ENCODE peak calls at places on chromosomes 1 and 21, in eight cellular contexts. M is transverse colon; K is prostate gland; X is GM13976; G is B cell; L is endodermal cell; E is activated CD8-positive, alpha-beta memory T cell treated with anti-CD3 and anti-CD28 coated beads for 24 hours; N is putamen. U is an unnamed sample.

GRCh38 chr1:21511579-21512522 is 2.6 kb downstream of the ALPL start:
- DNase-seq in L (no peak), E (no peak), G (no peak), K (peak; percentile 66), N (no peak), M (peak; percentile 35), X (no peak), U (peak; percentile 58)

GRCh38 chr1:226994357-226995063 is 54.4 kb downstream of the COQ8A start:
- DNase-seq in L (no peak), G (no peak), N (no peak), X (no peak), M (no peak), K (no peak), E (no peak), U (no peak)

GRCh38 chr21:40706806-40707205 is 140.2 kb downstream of the DSCAM start:
- DNase-seq in M (no peak), K (no peak), X (no peak), E (no peak), L (no peak), N (no peak), G (no peak), U (no peak)

GRCh38 chr1:37954316-37954971 is 7.6 kb upstream of the INPP5B start:
- DNase-seq in K (no peak), M (no peak), G (no peak), N (no peak), L (peak; percentile 65), X (no peak), E (no peak), U (peak; percentile 21)

GRCh38 chr1:55131801-55132200 is 83.4 kb downstream of the USP24 start:
- DNase-seq in M (no peak), N (no peak), L (no peak), E (no peak), G (no peak), X (no peak), K (no peak), U (no peak)

GRCh38 chr1:46753985-46754384 is 35.1 kb upstream of the EFCAB14 start:
- DNase-seq in E (no peak), G (no peak), N (no peak), L (no peak), K (no peak), X (no peak), M (no peak), U (no peak)

GRCh38 chr1:212683357-212683722 is 16.3 kb downstream of the BATF3 start:
- DNase-seq in E (peak; percentile 84), X (peak; percentile 79), N (no peak), M (peak; percentile 38), K (no peak), L (peak; percentile 46), G (no peak), U (peak; percentile 66)

GRCh38 chr1:40153073-40153770 is 8.0 kb upstream of the RLF start:
- DNase-seq in X (peak; percentile 41), E (no peak), L (peak; percentile 51), K (peak; percentile 28), N (peak; percentile 61), G (no peak), M (no peak), U (peak; percentile 55)

GRCh38 chr1:11934295-11935039 is at the start of gene PLOD1:
- DNase-seq in E (peak; percentile 96), K (peak; percentile 78), M (peak; percentile 92), L (peak; percentile 92), X (peak; percentile 97), G (peak; percentile 96), N (peak; percentile 83), U (peak; percentile 92)

GRCh38 chr1:160124709-160125478 is 9.3 kb downstream of the ATP1A2 start:
- DNase-seq in G (no peak), E (no peak), L (peak; percentile 62), K (no peak), M (no peak), N (no peak), X (no peak), U (no peak)

GRCh38 chr1:79457825-79458224 is 451.3 kb upstream of the ADGRL4 start:
- DNase-seq in L (no peak), G (no peak), X (no peak), M (no peak), K (no peak), E (no peak), N (no peak), U (no peak)

GRCh38 chr21:45156459-45156858 is 82.1 kb downstream of the ADARB1 start:
- DNase-seq in E (peak; percentile 38), N (no peak), K (no peak), L (peak; percentile 16), X (no peak), M (no peak), G (no peak), U (no peak)

GRCh38 chr1:172638885-172639831 is 19.7 kb upstream of the FASLG start:
- DNase-seq in K (no peak), M (no peak), E (peak; percentile 85), G (no peak), N (no peak), X (no peak), L (no peak), U (no peak)

GRCh38 chr1:175563556-175563955 is 179.8 kb downstream of the TNR start:
- DNase-seq in N (no peak), E (no peak), M (no peak), G (no peak), X (no peak), K (no peak), L (no peak), U (no peak)

GRCh38 chr1:236063919-236064673 is 794 bp downstream of the NID1 start:
- DNase-seq in E (peak; percentile 63), M (peak; percentile 50), G (peak; percentile 53), X (peak; percentile 55), L (peak; percentile 75), K (peak; percentile 12), N (no peak), U (peak; percentile 59)

GRCh38 chr1:207861442-207862177 is 49.3 kb downstream of the CD34 start:
- DNase-seq in N (no peak), G (no peak), M (peak; percentile 31), X (no peak), E (peak; percentile 71), L (peak; percentile 33), K (no peak), U (peak; percentile 35)

GRCh38 chr1:203099760-203100159 is 13.9 kb upstream of the MYOG start:
- DNase-seq in X (no peak), L (no peak), K (no peak), M (no peak), E (no peak), N (no peak), G (no peak), U (no peak)

GRCh38 chr1:116232989-116233514 is 121.9 kb downstream of the MAB21L3 start:
- DNase-seq in G (no peak), M (no peak), X (no peak), E (no peak), K (no peak), L (no peak), N (no peak), U (no peak)

GRCh38 chr1:240611619-240612490 is at the start of gene GREM2:
- DNase-seq in M (peak; percentile 62), K (peak; percentile 19), N (peak; percentile 32), E (peak; percentile 62), L (peak; percentile 88), X (peak; percentile 55), G (no peak), U (peak; percentile 59)

GRCh38 chr1:153723687-153724086 is 4.2 kb upstream of the INTS3 start:
- DNase-seq in K (no peak), N (no peak), M (no peak), E (no peak), L (no peak), X (no peak), G (no peak), U (no peak)

GRCh38 chr1:61851849-61852692 is 109.8 kb downstream of the PATJ start:
- DNase-seq in K (peak; percentile 33), L (no peak), X (peak; percentile 19), N (peak; percentile 61), G (peak; percentile 12), E (no peak), M (no peak), U (no peak)

U was measured in Peyer's patch.